ENCODE peak calls at places on chromosome 19, in ten cellular contexts. One of them, this sample, is unnamed.

GRCh38 chr19:17539288-17540117 is 15.9 kb upstream of the COLGALT1 start:
- DNase-seq in activated naive CD4-positive, alpha-beta T cell treated with anti-CD3 and anti-CD28 coated beads for 36 hours: peak
- DNase-seq in stimulated activated CD4-positive, alpha-beta T cell treated with anti-CD3 and anti-CD28 coated beads, Interleukin-2, amount 100 ng/mL, for 24 hours: peak
- DNase-seq in prostate gland: peak
- DNase-seq in cardiac fibroblast: peak
- DNase-seq in hippocampal formation: peak
- DNase-seq in SK-MEL-5: peak
- DNase-seq in fibroblast of pulmonary artery: peak
- DNase-seq in NCI-H187 treated with DMSO at 0.1 percent for 48 hours: peak
- DNase-seq in CD8-positive, alpha-beta T cell: peak
- DNase-seq in this sample: peak

GRCh38 chr19:47637550-47637949 is 28.6 kb downstream of the BICRA start:
- DNase-seq in activated naive CD4-positive, alpha-beta T cell treated with anti-CD3 and anti-CD28 coated beads for 36 hours: no peak
- DNase-seq in stimulated activated CD4-positive, alpha-beta T cell treated with anti-CD3 and anti-CD28 coated beads, Interleukin-2, amount 100 ng/mL, for 24 hours: no peak
- DNase-seq in prostate gland: no peak
- DNase-seq in cardiac fibroblast: peak
- DNase-seq in hippocampal formation: no peak
- DNase-seq in SK-MEL-5: no peak
- DNase-seq in fibroblast of pulmonary artery: peak
- DNase-seq in NCI-H187 treated with DMSO at 0.1 percent for 48 hours: no peak
- DNase-seq in CD8-positive, alpha-beta T cell: no peak
- DNase-seq in this sample: no peak

GRCh38 chr19:51664997-51665396 is 18.4 kb upstream of the SIGLEC14 start:
- DNase-seq in activated naive CD4-positive, alpha-beta T cell treated with anti-CD3 and anti-CD28 coated beads for 36 hours: no peak
- DNase-seq in stimulated activated CD4-positive, alpha-beta T cell treated with anti-CD3 and anti-CD28 coated beads, Interleukin-2, amount 100 ng/mL, for 24 hours: no peak
- DNase-seq in prostate gland: no peak
- DNase-seq in cardiac fibroblast: peak
- DNase-seq in hippocampal formation: no peak
- DNase-seq in SK-MEL-5: no peak
- DNase-seq in fibroblast of pulmonary artery: no peak
- DNase-seq in NCI-H187 treated with DMSO at 0.1 percent for 48 hours: no peak
- DNase-seq in CD8-positive, alpha-beta T cell: no peak
- DNase-seq in this sample: no peak

GRCh38 chr19:39179754-39180153 is 17.0 kb upstream of the NCCRP1 start:
- DNase-seq in activated naive CD4-positive, alpha-beta T cell treated with anti-CD3 and anti-CD28 coated beads for 36 hours: no peak
- DNase-seq in stimulated activated CD4-positive, alpha-beta T cell treated with anti-CD3 and anti-CD28 coated beads, Interleukin-2, amount 100 ng/mL, for 24 hours: no peak
- DNase-seq in prostate gland: no peak
- DNase-seq in cardiac fibroblast: no peak
- DNase-seq in hippocampal formation: no peak
- DNase-seq in SK-MEL-5: no peak
- DNase-seq in fibroblast of pulmonary artery: no peak
- DNase-seq in NCI-H187 treated with DMSO at 0.1 percent for 48 hours: no peak
- DNase-seq in CD8-positive, alpha-beta T cell: no peak
- DNase-seq in this sample: no peak

GRCh38 chr19:45153339-45154063 is 7.3 kb downstream of the NKPD1 start:
- DNase-seq in activated naive CD4-positive, alpha-beta T cell treated with anti-CD3 and anti-CD28 coated beads for 36 hours: peak
- DNase-seq in stimulated activated CD4-positive, alpha-beta T cell treated with anti-CD3 and anti-CD28 coated beads, Interleukin-2, amount 100 ng/mL, for 24 hours: peak
- DNase-seq in prostate gland: no peak
- DNase-seq in cardiac fibroblast: peak
- DNase-seq in hippocampal formation: no peak
- DNase-seq in SK-MEL-5: no peak
- DNase-seq in fibroblast of pulmonary artery: peak
- DNase-seq in NCI-H187 treated with DMSO at 0.1 percent for 48 hours: no peak
- DNase-seq in CD8-positive, alpha-beta T cell: no peak
- DNase-seq in this sample: no peak

GRCh38 chr19:39832341-39833083 is 1.4 kb downstream of the DYRK1B start:
- DNase-seq in activated naive CD4-positive, alpha-beta T cell treated with anti-CD3 and anti-CD28 coated beads for 36 hours: no peak
- DNase-seq in stimulated activated CD4-positive, alpha-beta T cell treated with anti-CD3 and anti-CD28 coated beads, Interleukin-2, amount 100 ng/mL, for 24 hours: no peak
- DNase-seq in prostate gland: no peak
- DNase-seq in cardiac fibroblast: no peak
- DNase-seq in hippocampal formation: no peak
- DNase-seq in SK-MEL-5: no peak
- DNase-seq in fibroblast of pulmonary artery: no peak
- DNase-seq in NCI-H187 treated with DMSO at 0.1 percent for 48 hours: no peak
- DNase-seq in CD8-positive, alpha-beta T cell: no peak
- DNase-seq in this sample: no peak

GRCh38 chr19:51107406-51108065 is 673 bp downstream of the CTU1 start:
- DNase-seq in activated naive CD4-positive, alpha-beta T cell treated with anti-CD3 and anti-CD28 coated beads for 36 hours: peak
- DNase-seq in stimulated activated CD4-positive, alpha-beta T cell treated with anti-CD3 and anti-CD28 coated beads, Interleukin-2, amount 100 ng/mL, for 24 hours: no peak
- DNase-seq in prostate gland: no peak
- DNase-seq in cardiac fibroblast: peak
- DNase-seq in hippocampal formation: no peak
- DNase-seq in SK-MEL-5: no peak
- DNase-seq in fibroblast of pulmonary artery: peak
- DNase-seq in NCI-H187 treated with DMSO at 0.1 percent for 48 hours: no peak
- DNase-seq in CD8-positive, alpha-beta T cell: no peak
- DNase-seq in this sample: no peak

GRCh38 chr19:46614114-46614701 is 10.7 kb downstream of the PTGIR start:
- DNase-seq in activated naive CD4-positive, alpha-beta T cell treated with anti-CD3 and anti-CD28 coated beads for 36 hours: peak
- DNase-seq in stimulated activated CD4-positive, alpha-beta T cell treated with anti-CD3 and anti-CD28 coated beads, Interleukin-2, amount 100 ng/mL, for 24 hours: peak
- DNase-seq in prostate gland: peak
- DNase-seq in cardiac fibroblast: peak
- DNase-seq in hippocampal formation: peak
- DNase-seq in SK-MEL-5: peak
- DNase-seq in fibroblast of pulmonary artery: peak
- DNase-seq in NCI-H187 treated with DMSO at 0.1 percent for 48 hours: peak
- DNase-seq in CD8-positive, alpha-beta T cell: peak
- DNase-seq in this sample: peak

GRCh38 chr19:15702590-15702930 is 25.3 kb upstream of the OR10H2 start:
- DNase-seq in activated naive CD4-positive, alpha-beta T cell treated with anti-CD3 and anti-CD28 coated beads for 36 hours: peak
- DNase-seq in stimulated activated CD4-positive, alpha-beta T cell treated with anti-CD3 and anti-CD28 coated beads, Interleukin-2, amount 100 ng/mL, for 24 hours: no peak
- DNase-seq in prostate gland: peak
- DNase-seq in cardiac fibroblast: peak
- DNase-seq in hippocampal formation: no peak
- DNase-seq in SK-MEL-5: peak
- DNase-seq in fibroblast of pulmonary artery: peak
- DNase-seq in NCI-H187 treated with DMSO at 0.1 percent for 48 hours: no peak
- DNase-seq in CD8-positive, alpha-beta T cell: no peak
- DNase-seq in this sample: peak

GRCh38 chr19:40774916-40775631 is at the start of gene MIA:
- DNase-seq in activated naive CD4-positive, alpha-beta T cell treated with anti-CD3 and anti-CD28 coated beads for 36 hours: no peak
- DNase-seq in stimulated activated CD4-positive, alpha-beta T cell treated with anti-CD3 and anti-CD28 coated beads, Interleukin-2, amount 100 ng/mL, for 24 hours: no peak
- DNase-seq in prostate gland: no peak
- DNase-seq in cardiac fibroblast: no peak
- DNase-seq in hippocampal formation: no peak
- DNase-seq in SK-MEL-5: peak
- DNase-seq in fibroblast of pulmonary artery: no peak
- DNase-seq in NCI-H187 treated with DMSO at 0.1 percent for 48 hours: no peak
- DNase-seq in CD8-positive, alpha-beta T cell: no peak
- DNase-seq in this sample: no peak

GRCh38 chr19:48476176-48476575 is 7.0 kb downstream of the CYTH2 start:
- DNase-seq in activated naive CD4-positive, alpha-beta T cell treated with anti-CD3 and anti-CD28 coated beads for 36 hours: no peak
- DNase-seq in stimulated activated CD4-positive, alpha-beta T cell treated with anti-CD3 and anti-CD28 coated beads, Interleukin-2, amount 100 ng/mL, for 24 hours: no peak
- DNase-seq in prostate gland: no peak
- DNase-seq in cardiac fibroblast: no peak
- DNase-seq in hippocampal formation: no peak
- DNase-seq in SK-MEL-5: no peak
- DNase-seq in fibroblast of pulmonary artery: no peak
- DNase-seq in NCI-H187 treated with DMSO at 0.1 percent for 48 hours: no peak
- DNase-seq in CD8-positive, alpha-beta T cell: no peak
- DNase-seq in this sample: no peak

GRCh38 chr19:39157275-39157996 is 31.9 kb downstream of the PAK4 start:
- DNase-seq in activated naive CD4-positive, alpha-beta T cell treated with anti-CD3 and anti-CD28 coated beads for 36 hours: no peak
- DNase-seq in stimulated activated CD4-positive, alpha-beta T cell treated with anti-CD3 and anti-CD28 coated beads, Interleukin-2, amount 100 ng/mL, for 24 hours: no peak
- DNase-seq in prostate gland: no peak
- DNase-seq in cardiac fibroblast: no peak
- DNase-seq in hippocampal formation: no peak
- DNase-seq in SK-MEL-5: peak
- DNase-seq in fibroblast of pulmonary artery: no peak
- DNase-seq in NCI-H187 treated with DMSO at 0.1 percent for 48 hours: no peak
- DNase-seq in CD8-positive, alpha-beta T cell: no peak
- DNase-seq in this sample: no peak

GRCh38 chr19:18869781-18870530 is 26.0 kb downstream of the CERS1 start:
- DNase-seq in activated naive CD4-positive, alpha-beta T cell treated with anti-CD3 and anti-CD28 coated beads for 36 hours: no peak
- DNase-seq in stimulated activated CD4-positive, alpha-beta T cell treated with anti-CD3 and anti-CD28 coated beads, Interleukin-2, amount 100 ng/mL, for 24 hours: no peak
- DNase-seq in prostate gland: no peak
- DNase-seq in cardiac fibroblast: no peak
- DNase-seq in hippocampal formation: no peak
- DNase-seq in SK-MEL-5: no peak
- DNase-seq in fibroblast of pulmonary artery: no peak
- DNase-seq in NCI-H187 treated with DMSO at 0.1 percent for 48 hours: no peak
- DNase-seq in CD8-positive, alpha-beta T cell: no peak
- DNase-seq in this sample: no peak

GRCh38 chr19:55141696-55142095 is 7.3 kb downstream of the TNNT1 start:
- DNase-seq in activated naive CD4-positive, alpha-beta T cell treated with anti-CD3 and anti-CD28 coated beads for 36 hours: no peak
- DNase-seq in stimulated activated CD4-positive, alpha-beta T cell treated with anti-CD3 and anti-CD28 coated beads, Interleukin-2, amount 100 ng/mL, for 24 hours: no peak
- DNase-seq in prostate gland: no peak
- DNase-seq in cardiac fibroblast: no peak
- DNase-seq in hippocampal formation: no peak
- DNase-seq in SK-MEL-5: no peak
- DNase-seq in fibroblast of pulmonary artery: no peak
- DNase-seq in NCI-H187 treated with DMSO at 0.1 percent for 48 hours: no peak
- DNase-seq in CD8-positive, alpha-beta T cell: no peak
- DNase-seq in this sample: no peak

GRCh38 chr19:45187421-45188100 is 9.0 kb downstream of the BLOC1S3 start:
- DNase-seq in activated naive CD4-positive, alpha-beta T cell treated with anti-CD3 and anti-CD28 coated beads for 36 hours: peak
- DNase-seq in stimulated activated CD4-positive, alpha-beta T cell treated with anti-CD3 and anti-CD28 coated beads, Interleukin-2, amount 100 ng/mL, for 24 hours: no peak
- DNase-seq in prostate gland: no peak
- DNase-seq in cardiac fibroblast: peak
- DNase-seq in hippocampal formation: no peak
- DNase-seq in SK-MEL-5: peak
- DNase-seq in fibroblast of pulmonary artery: peak
- DNase-seq in NCI-H187 treated with DMSO at 0.1 percent for 48 hours: no peak
- DNase-seq in CD8-positive, alpha-beta T cell: no peak
- DNase-seq in this sample: no peak

GRCh38 chr19:31450696-31451095 is 101.5 kb upstream of the TSHZ3 start:
- DNase-seq in activated naive CD4-positive, alpha-beta T cell treated with anti-CD3 and anti-CD28 coated beads for 36 hours: no peak
- DNase-seq in stimulated activated CD4-positive, alpha-beta T cell treated with anti-CD3 and anti-CD28 coated beads, Interleukin-2, amount 100 ng/mL, for 24 hours: no peak
- DNase-seq in prostate gland: no peak
- DNase-seq in cardiac fibroblast: no peak
- DNase-seq in hippocampal formation: no peak
- DNase-seq in SK-MEL-5: no peak
- DNase-seq in fibroblast of pulmonary artery: no peak
- DNase-seq in NCI-H187 treated with DMSO at 0.1 percent for 48 hours: no peak
- DNase-seq in CD8-positive, alpha-beta T cell: no peak
- DNase-seq in this sample: no peak

GRCh38 chr19:48660854-48661731 is 11.7 kb downstream of the NTN5 start:
- DNase-seq in activated naive CD4-positive, alpha-beta T cell treated with anti-CD3 and anti-CD28 coated beads for 36 hours: peak
- DNase-seq in stimulated activated CD4-positive, alpha-beta T cell treated with anti-CD3 and anti-CD28 coated beads, Interleukin-2, amount 100 ng/mL, for 24 hours: peak
- DNase-seq in prostate gland: peak
- DNase-seq in cardiac fibroblast: peak
- DNase-seq in hippocampal formation: peak
- DNase-seq in SK-MEL-5: peak
- DNase-seq in fibroblast of pulmonary artery: peak
- DNase-seq in NCI-H187 treated with DMSO at 0.1 percent for 48 hours: no peak
- DNase-seq in CD8-positive, alpha-beta T cell: peak
- DNase-seq in this sample: peak

GRCh38 chr19:3607398-3608078 is 863 bp upstream of the TBXA2R start:
- DNase-seq in activated naive CD4-positive, alpha-beta T cell treated with anti-CD3 and anti-CD28 coated beads for 36 hours: no peak
- DNase-seq in stimulated activated CD4-positive, alpha-beta T cell treated with anti-CD3 and anti-CD28 coated beads, Interleukin-2, amount 100 ng/mL, for 24 hours: no peak
- DNase-seq in prostate gland: no peak
- DNase-seq in cardiac fibroblast: peak
- DNase-seq in hippocampal formation: no peak
- DNase-seq in SK-MEL-5: no peak
- DNase-seq in fibroblast of pulmonary artery: peak
- DNase-seq in NCI-H187 treated with DMSO at 0.1 percent for 48 hours: no peak
- DNase-seq in CD8-positive, alpha-beta T cell: no peak
- DNase-seq in this sample: no peak

GRCh38 chr19:18057557-18057956 is 29.2 kb downstream of the IL12RB1 start:
- DNase-seq in activated naive CD4-positive, alpha-beta T cell treated with anti-CD3 and anti-CD28 coated beads for 36 hours: no peak
- DNase-seq in stimulated activated CD4-positive, alpha-beta T cell treated with anti-CD3 and anti-CD28 coated beads, Interleukin-2, amount 100 ng/mL, for 24 hours: no peak
- DNase-seq in prostate gland: peak
- DNase-seq in cardiac fibroblast: peak
- DNase-seq in hippocampal formation: peak
- DNase-seq in SK-MEL-5: no peak
- DNase-seq in fibroblast of pulmonary artery: no peak
- DNase-seq in NCI-H187 treated with DMSO at 0.1 percent for 48 hours: no peak
- DNase-seq in CD8-positive, alpha-beta T cell: no peak
- DNase-seq in this sample: peak

GRCh38 chr19:19591133-19591825 is 27.2 kb downstream of the PBX4 start:
- DNase-seq in activated naive CD4-positive, alpha-beta T cell treated with anti-CD3 and anti-CD28 coated beads for 36 hours: peak
- DNase-seq in stimulated activated CD4-positive, alpha-beta T cell treated with anti-CD3 and anti-CD28 coated beads, Interleukin-2, amount 100 ng/mL, for 24 hours: peak
- DNase-seq in prostate gland: peak
- DNase-seq in cardiac fibroblast: peak
- DNase-seq in hippocampal formation: peak
- DNase-seq in SK-MEL-5: peak
- DNase-seq in fibroblast of pulmonary artery: peak
- DNase-seq in NCI-H187 treated with DMSO at 0.1 percent for 48 hours: no peak
- DNase-seq in CD8-positive, alpha-beta T cell: peak
- DNase-seq in this sample: no peak

GRCh38 chr19:39262496-39262895 is 5.7 kb upstream of the IFNL2 start:
- DNase-seq in activated naive CD4-positive, alpha-beta T cell treated with anti-CD3 and anti-CD28 coated beads for 36 hours: no peak
- DNase-seq in stimulated activated CD4-positive, alpha-beta T cell treated with anti-CD3 and anti-CD28 coated beads, Interleukin-2, amount 100 ng/mL, for 24 hours: no peak
- DNase-seq in prostate gland: no peak
- DNase-seq in cardiac fibroblast: no peak
- DNase-seq in hippocampal formation: no peak
- DNase-seq in SK-MEL-5: no peak
- DNase-seq in fibroblast of pulmonary artery: no peak
- DNase-seq in NCI-H187 treated with DMSO at 0.1 percent for 48 hours: no peak
- DNase-seq in CD8-positive, alpha-beta T cell: no peak
- DNase-seq in this sample: no peak